ENCODE peak calls at places on chromosome 5, in five cellular contexts. One of them, this sample, is unnamed. For H3K27me3, H3K4me1 and H3K9me3, the result is how much of the 10 kb centered on the place peaks cover.

GRCh38 chr5:67337751-67338150 is 141.2 kb upstream of the CD180 start:
- DNase-seq in PC-3: no peak
- DNase-seq in heart left ventricle: no peak
- DNase-seq in heart right ventricle: no peak
- DNase-seq in adrenal gland: no peak
- DNase-seq in this sample: no peak

GRCh38 chr5:103561670-103562069 is 919 bp downstream of the NUDT12 start:
- DNase-seq in PC-3: peak
- DNase-seq in heart left ventricle: no peak
- DNase-seq in heart right ventricle: no peak
- DNase-seq in adrenal gland: no peak
- DNase-seq in this sample: no peak

GRCh38 chr5:151772029-151772867 is 494 bp downstream of the G3BP1 start:
- DNase-seq in PC-3: no peak
- DNase-seq in heart left ventricle: peak
- DNase-seq in heart right ventricle: peak
- DNase-seq in adrenal gland: peak
- DNase-seq in this sample: peak

GRCh38 chr5:4191024-4191423 is 595.4 kb downstream of the IRX1 start:
- DNase-seq in PC-3: no peak
- DNase-seq in heart left ventricle: no peak
- DNase-seq in heart right ventricle: no peak
- DNase-seq in adrenal gland: no peak
- DNase-seq in this sample: no peak

GRCh38 chr5:134079748-134080581 is 34.5 kb upstream of the TCF7 start:
- DNase-seq in PC-3: no peak
- DNase-seq in heart left ventricle: no peak
- DNase-seq in heart right ventricle: no peak
- DNase-seq in adrenal gland: no peak
- DNase-seq in this sample: no peak

GRCh38 chr5:42791151-42791550 is 20.5 kb downstream of the SELENOP start:
- DNase-seq in PC-3: no peak
- DNase-seq in heart left ventricle: no peak
- DNase-seq in heart right ventricle: no peak
- DNase-seq in adrenal gland: no peak
- DNase-seq in this sample: no peak

GRCh38 chr5:72648511-72648910 is 141.3 kb upstream of the ZNF366 start:
- DNase-seq in PC-3: peak
- DNase-seq in heart left ventricle: no peak
- DNase-seq in heart right ventricle: no peak
- DNase-seq in adrenal gland: no peak
- DNase-seq in this sample: no peak

GRCh38 chr5:548256-548655 is 24.0 kb upstream of the SLC9A3 start:
- DNase-seq in PC-3: no peak
- DNase-seq in heart left ventricle: peak
- DNase-seq in heart right ventricle: no peak
- DNase-seq in adrenal gland: no peak
- DNase-seq in this sample: peak

GRCh38 chr5:113215401-113216060 is 219.3 kb downstream of the TSSK1B start:
- DNase-seq in PC-3: peak
- DNase-seq in heart left ventricle: no peak
- DNase-seq in heart right ventricle: no peak
- DNase-seq in adrenal gland: no peak
- DNase-seq in this sample: no peak

GRCh38 chr5:61159841-61160240 is 2.4 kb downstream of the SMIM15 start:
- DNase-seq in PC-3: no peak
- DNase-seq in heart left ventricle: no peak
- DNase-seq in heart right ventricle: no peak
- DNase-seq in adrenal gland: no peak
- DNase-seq in this sample: no peak

DNA sequence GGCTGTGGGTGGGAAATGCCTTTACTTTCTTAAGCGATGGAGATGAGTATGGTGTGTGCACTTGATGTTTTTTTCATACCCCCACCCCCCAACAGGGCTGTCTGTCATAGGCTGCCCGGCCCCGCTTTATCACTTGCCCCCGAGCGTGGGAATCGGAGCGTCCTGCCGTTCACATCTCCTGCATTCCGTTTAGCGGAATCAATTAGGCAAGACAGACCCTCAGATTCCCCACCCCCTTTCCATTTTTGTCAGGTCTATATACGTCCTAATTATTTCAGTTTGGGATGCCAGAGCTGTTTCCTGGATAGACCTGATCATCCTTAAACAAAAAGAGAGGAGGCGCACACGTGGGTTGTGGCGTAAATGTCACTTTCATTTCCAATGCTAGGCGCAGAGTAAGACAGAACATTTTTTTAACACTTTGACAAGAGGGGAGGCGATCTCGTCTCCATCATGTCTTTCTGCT is 217.2 kb downstream of the MEF2C start:
- DNase-seq in PC-3: no peak
- DNase-seq in heart left ventricle: no peak
- DNase-seq in heart right ventricle: no peak
- DNase-seq in adrenal gland: no peak
- DNase-seq in this sample: no peak
- H3K27me3 ChIP-seq in PC-3: under half
- H3K27me3 ChIP-seq in heart left ventricle: half or more
- H3K27me3 ChIP-seq in heart right ventricle: half or more
- H3K27me3 ChIP-seq in adrenal gland: under half
- H3K27me3 ChIP-seq in this sample: under half

DNA sequence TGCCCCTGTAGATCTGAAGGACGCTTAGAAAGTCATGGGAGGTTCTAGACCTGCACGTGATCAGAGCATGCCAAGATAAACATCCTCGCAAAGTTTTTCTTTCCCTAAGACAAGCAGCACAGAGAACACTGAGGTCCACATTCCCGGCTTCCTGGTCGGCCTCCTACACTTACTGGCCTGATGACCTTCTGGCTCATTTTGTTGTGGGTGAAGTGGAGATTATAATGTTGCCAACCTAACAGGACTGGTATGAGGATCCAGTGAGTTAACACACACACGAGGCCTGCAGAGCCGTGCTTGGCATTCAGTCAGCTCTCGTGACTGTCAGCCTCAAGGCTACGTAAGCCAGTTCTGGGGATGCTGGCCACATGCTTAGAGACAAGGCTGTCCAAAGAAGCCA is 186.0 kb downstream of the TENT4A start:
- DNase-seq in PC-3: no peak
- DNase-seq in heart left ventricle: peak
- DNase-seq in heart right ventricle: peak
- DNase-seq in adrenal gland: no peak
- DNase-seq in this sample: no peak
- H3K4me1 ChIP-seq in PC-3: under half
- H3K4me1 ChIP-seq in heart left ventricle: under half
- H3K4me1 ChIP-seq in heart right ventricle: under half
- H3K4me1 ChIP-seq in adrenal gland: under half
- H3K4me1 ChIP-seq in this sample: under half

DNA sequence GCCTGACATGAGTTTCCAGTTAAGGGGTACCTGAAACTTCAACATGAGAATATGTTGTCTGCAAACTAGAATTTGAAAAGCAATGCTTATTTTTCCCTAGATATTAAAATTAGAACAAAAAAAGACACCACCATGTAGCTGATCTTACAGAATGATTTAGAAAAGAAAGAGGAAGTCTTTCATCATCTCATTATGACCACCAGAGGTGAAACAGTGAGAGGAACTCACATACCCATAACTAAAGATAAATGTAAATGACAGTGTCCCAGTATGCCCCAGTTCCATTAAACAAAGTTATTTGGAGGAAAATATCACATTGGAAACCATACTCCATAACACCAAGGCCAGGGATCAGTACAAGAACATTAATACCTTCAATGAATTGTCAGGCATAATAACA is 6.9 kb downstream of the TAF7 start:
- DNase-seq in PC-3: no peak
- DNase-seq in heart left ventricle: no peak
- DNase-seq in heart right ventricle: no peak
- DNase-seq in adrenal gland: no peak
- DNase-seq in this sample: no peak
- H3K9me3 ChIP-seq in PC-3: under half
- H3K9me3 ChIP-seq in heart left ventricle: under half
- H3K9me3 ChIP-seq in heart right ventricle: under half
- H3K9me3 ChIP-seq in adrenal gland: half or more
- H3K9me3 ChIP-seq in this sample: under half

GRCh38 chr5:93588586-93589347 is 5.7 kb downstream of the NR2F1 start:
- DNase-seq in PC-3: no peak
- DNase-seq in heart left ventricle: no peak
- DNase-seq in heart right ventricle: no peak
- DNase-seq in adrenal gland: no peak
- DNase-seq in this sample: no peak

GRCh38 chr5:93587919-93588585 is 5.0 kb downstream of the NR2F1 start:
- DNase-seq in PC-3: no peak
- DNase-seq in heart left ventricle: no peak
- DNase-seq in heart right ventricle: no peak
- DNase-seq in adrenal gland: no peak
- DNase-seq in this sample: no peak

GRCh38 chr5:93585054-93585751 is 2.2 kb downstream of the NR2F1 start:
- DNase-seq in PC-3: peak
- DNase-seq in heart left ventricle: peak
- DNase-seq in heart right ventricle: no peak
- DNase-seq in adrenal gland: peak
- DNase-seq in this sample: no peak

GRCh38 chr5:93585753-93586385 is 2.8 kb downstream of the NR2F1 start:
- DNase-seq in PC-3: no peak
- DNase-seq in heart left ventricle: no peak
- DNase-seq in heart right ventricle: no peak
- DNase-seq in adrenal gland: no peak
- DNase-seq in this sample: no peak

DNA sequence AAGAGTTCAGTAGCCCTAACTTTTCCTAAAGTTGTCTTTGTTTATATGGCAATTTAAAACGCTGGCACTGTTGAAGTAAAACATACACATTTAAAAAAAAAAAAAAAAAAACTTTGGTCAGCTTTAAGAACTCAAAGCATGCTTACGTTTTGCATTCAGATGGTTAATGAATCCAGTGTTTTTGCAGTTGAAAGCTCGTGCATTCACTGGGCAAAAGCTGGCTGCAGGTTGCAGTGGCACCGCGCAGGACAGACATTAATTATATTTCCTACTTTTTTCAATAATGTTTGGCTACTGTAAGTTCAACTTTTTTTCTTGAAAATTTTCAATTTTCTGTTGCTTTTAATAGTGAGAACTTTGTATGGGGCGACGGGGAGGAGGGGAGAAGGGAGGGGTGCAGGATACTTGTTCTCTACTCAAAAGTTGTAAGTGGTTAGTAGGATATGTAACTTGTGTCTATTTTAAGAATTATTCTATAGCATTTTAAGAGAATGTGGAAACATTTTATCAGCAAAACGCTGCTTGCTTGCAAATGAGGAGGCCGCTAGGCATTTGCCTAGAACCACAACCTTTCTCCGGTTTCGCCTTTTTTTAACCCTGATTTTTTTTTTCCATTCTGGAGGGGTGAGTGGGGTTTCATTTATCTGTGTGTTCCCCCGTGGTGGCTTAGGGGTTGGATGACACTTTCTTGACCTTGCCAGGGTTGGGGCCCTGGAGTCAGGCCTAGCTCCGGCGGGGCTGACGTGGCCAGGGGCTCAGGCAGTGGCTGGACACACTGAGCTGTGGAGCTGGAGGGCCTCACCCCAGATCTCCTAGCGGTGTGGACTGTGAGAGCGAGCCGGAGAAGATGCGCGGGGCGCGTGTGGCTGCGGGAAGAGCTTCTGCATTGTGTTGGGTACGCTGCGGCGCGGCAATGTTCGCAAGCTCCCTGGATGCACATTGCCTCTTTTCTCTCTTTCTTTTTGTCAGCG is 4.2 kb downstream of the NR2F1 start:
- DNase-seq in PC-3: no peak
- DNase-seq in heart left ventricle: peak
- DNase-seq in heart right ventricle: no peak
- DNase-seq in adrenal gland: no peak
- DNase-seq in this sample: no peak
- H3K27me3 ChIP-seq in PC-3: under half
- H3K27me3 ChIP-seq in heart left ventricle: half or more
- H3K27me3 ChIP-seq in heart right ventricle: half or more
- H3K27me3 ChIP-seq in adrenal gland: under half
- H3K27me3 ChIP-seq in this sample: under half

GRCh38 chr5:136018814-136019777 is 9.7 kb upstream of the TGFBI start:
- DNase-seq in PC-3: no peak
- DNase-seq in heart left ventricle: peak
- DNase-seq in heart right ventricle: peak
- DNase-seq in adrenal gland: peak
- DNase-seq in this sample: peak
- H3K4me1 ChIP-seq in PC-3: under half
- H3K4me1 ChIP-seq in heart left ventricle: under half
- H3K4me1 ChIP-seq in heart right ventricle: under half
- H3K4me1 ChIP-seq in adrenal gland: under half
- H3K4me1 ChIP-seq in this sample: under half

GRCh38 chr5:147216552-147217154 is 18.2 kb upstream of the STK32A start:
- DNase-seq in PC-3: peak
- DNase-seq in heart left ventricle: no peak
- DNase-seq in heart right ventricle: no peak
- DNase-seq in adrenal gland: no peak
- DNase-seq in this sample: no peak
- H3K9me3 ChIP-seq in PC-3: under half
- H3K9me3 ChIP-seq in heart left ventricle: under half
- H3K9me3 ChIP-seq in heart right ventricle: under half
- H3K9me3 ChIP-seq in adrenal gland: under half
- H3K9me3 ChIP-seq in this sample: under half

DNA sequence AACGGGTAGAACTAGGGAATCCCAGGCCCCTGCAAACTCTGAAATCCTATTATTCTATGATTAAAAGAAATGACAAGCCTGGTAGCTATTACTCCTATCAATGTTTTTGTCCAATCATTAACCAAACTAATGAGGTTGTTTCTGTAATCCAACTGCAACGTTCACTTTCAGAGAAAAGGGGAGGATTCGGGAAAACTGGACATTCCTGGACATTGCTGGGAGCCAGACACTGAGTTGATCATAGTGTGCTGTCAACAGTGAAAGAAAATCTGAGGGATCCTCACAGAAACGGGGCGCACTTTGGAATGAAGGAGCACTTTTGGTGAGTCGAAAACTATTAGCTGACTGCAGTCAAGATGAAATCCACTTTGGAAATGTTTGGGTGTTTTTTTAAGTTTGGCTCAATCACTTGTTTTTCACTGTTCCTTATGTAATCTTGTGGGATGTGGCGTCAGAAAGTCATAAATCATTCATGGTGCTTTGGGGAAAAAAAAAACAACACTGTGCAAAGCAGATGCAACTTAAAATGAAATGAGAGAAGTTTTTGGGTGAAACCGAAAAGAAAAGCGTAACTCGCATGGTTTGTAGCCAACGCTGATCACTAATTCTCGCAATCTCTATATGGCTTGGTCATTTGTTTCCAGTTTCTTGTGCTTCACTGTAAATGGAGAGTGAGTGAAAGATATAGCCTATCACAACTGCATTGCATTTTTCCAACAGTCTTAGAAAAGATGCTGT is 51.2 kb upstream of the ADRA1B start:
- DNase-seq in PC-3: no peak
- DNase-seq in heart left ventricle: no peak
- DNase-seq in heart right ventricle: no peak
- DNase-seq in adrenal gland: no peak
- DNase-seq in this sample: peak
- H3K27me3 ChIP-seq in PC-3: under half
- H3K27me3 ChIP-seq in heart left ventricle: under half
- H3K27me3 ChIP-seq in heart right ventricle: under half
- H3K27me3 ChIP-seq in adrenal gland: under half
- H3K27me3 ChIP-seq in this sample: under half

This sample was measured in right lobe of liver.